ENCODE peak calls at places on chromosomes 4 and X, in seven cellular contexts. One of them, this sample, is unnamed.

GRCh38 chrX:30212172-30212571 is 3.2 kb upstream of the MAGEB2 start:
- DNase-seq in IMR-90: no peak
- DNase-seq in NB4: no peak
- DNase-seq in suprapubic skin: no peak
- DNase-seq in stomach: no peak
- DNase-seq in breast epithelium: no peak
- DNase-seq in right lobe of liver: no peak
- DNase-seq in this sample: no peak

GRCh38 chrX:101220881-101221280 is 1.3 kb downstream of the DRP2 start:
- DNase-seq in IMR-90: no peak
- DNase-seq in NB4: no peak
- DNase-seq in suprapubic skin: no peak
- DNase-seq in stomach: no peak
- DNase-seq in breast epithelium: no peak
- DNase-seq in right lobe of liver: no peak
- DNase-seq in this sample: no peak

GRCh38 chr4:80125252-80126177 is 52.5 kb upstream of the ANTXR2 start:
- DNase-seq in IMR-90: peak; percentile 50
- DNase-seq in NB4: peak; percentile 86
- DNase-seq in suprapubic skin: no peak
- DNase-seq in stomach: no peak
- DNase-seq in breast epithelium: no peak
- DNase-seq in right lobe of liver: no peak
- DNase-seq in this sample: no peak

GRCh38 chr4:116906758-116907157 is 178.6 kb downstream of the TRAM1L1 start:
- DNase-seq in IMR-90: no peak
- DNase-seq in NB4: no peak
- DNase-seq in suprapubic skin: no peak
- DNase-seq in stomach: no peak
- DNase-seq in breast epithelium: no peak
- DNase-seq in right lobe of liver: no peak
- DNase-seq in this sample: no peak

GRCh38 chr4:10160280-10160856 is 43.8 kb upstream of the WDR1 start:
- DNase-seq in IMR-90: peak; percentile 24
- DNase-seq in NB4: peak; percentile 62
- DNase-seq in suprapubic skin: no peak
- DNase-seq in stomach: no peak
- DNase-seq in breast epithelium: no peak
- DNase-seq in right lobe of liver: no peak
- DNase-seq in this sample: no peak

GRCh38 chr4:183610033-183610432 is 49.0 kb downstream of the RWDD4 start:
- DNase-seq in IMR-90: peak; percentile 35
- DNase-seq in NB4: no peak
- DNase-seq in suprapubic skin: no peak
- DNase-seq in stomach: no peak
- DNase-seq in breast epithelium: no peak
- DNase-seq in right lobe of liver: no peak
- DNase-seq in this sample: no peak

GRCh38 chr4:89765966-89766365 is 71.0 kb downstream of the SNCA start:
- DNase-seq in IMR-90: peak; percentile 63
- DNase-seq in NB4: no peak
- DNase-seq in suprapubic skin: no peak
- DNase-seq in stomach: no peak
- DNase-seq in breast epithelium: no peak
- DNase-seq in right lobe of liver: no peak
- DNase-seq in this sample: peak; percentile 40

GRCh38 chr4:244471-244870 is 60.8 kb downstream of the ZNF732 start:
- DNase-seq in IMR-90: no peak
- DNase-seq in NB4: peak; percentile 81
- DNase-seq in suprapubic skin: no peak
- DNase-seq in stomach: peak; percentile 56
- DNase-seq in breast epithelium: no peak
- DNase-seq in right lobe of liver: no peak
- DNase-seq in this sample: peak; percentile 45

GRCh38 chr4:7675612-7676320 is 241.0 kb upstream of the PSAPL1 start:
- DNase-seq in IMR-90: no peak
- DNase-seq in NB4: no peak
- DNase-seq in suprapubic skin: no peak
- DNase-seq in stomach: no peak
- DNase-seq in breast epithelium: no peak
- DNase-seq in right lobe of liver: peak; percentile 14
- DNase-seq in this sample: no peak

GRCh38 chrX:1248381-1249061 is 20.1 kb upstream of the CSF2RA start:
- DNase-seq in IMR-90: no peak
- DNase-seq in NB4: peak; percentile 60
- DNase-seq in suprapubic skin: no peak
- DNase-seq in stomach: no peak
- DNase-seq in breast epithelium: no peak
- DNase-seq in right lobe of liver: no peak
- DNase-seq in this sample: peak; percentile 29
- H3K4me3 ChIP-seq in IMR-90: no peak overlapping the region
- H3K4me3 ChIP-seq in NB4: no peak overlapping the region
- H3K4me3 ChIP-seq in suprapubic skin: peak overlapping the region; percentile 21
- H3K4me3 ChIP-seq in stomach: peak overlapping the region; percentile 21
- H3K4me3 ChIP-seq in breast epithelium: peak overlapping the region; percentile 16
- H3K4me3 ChIP-seq in right lobe of liver: no peak overlapping the region
- H3K4me3 ChIP-seq in this sample: no peak overlapping the region

GRCh38 chrX:36364262-36364661 is 444.7 kb downstream of the CFAP47 start:
- DNase-seq in IMR-90: no peak
- DNase-seq in NB4: no peak
- DNase-seq in suprapubic skin: no peak
- DNase-seq in stomach: no peak
- DNase-seq in breast epithelium: no peak
- DNase-seq in right lobe of liver: no peak
- DNase-seq in this sample: no peak
- TF ChIP-seq POLR2A in IMR-90: no peak
- TF ChIP-seq POLR2A in NB4: no peak
- TF ChIP-seq POLR2A in suprapubic skin: no peak
- TF ChIP-seq POLR2A in stomach: no peak
- TF ChIP-seq POLR2A in breast epithelium: no peak
- TF ChIP-seq POLR2A in right lobe of liver: no peak
- TF ChIP-seq POLR2A in this sample: no peak

DNA sequence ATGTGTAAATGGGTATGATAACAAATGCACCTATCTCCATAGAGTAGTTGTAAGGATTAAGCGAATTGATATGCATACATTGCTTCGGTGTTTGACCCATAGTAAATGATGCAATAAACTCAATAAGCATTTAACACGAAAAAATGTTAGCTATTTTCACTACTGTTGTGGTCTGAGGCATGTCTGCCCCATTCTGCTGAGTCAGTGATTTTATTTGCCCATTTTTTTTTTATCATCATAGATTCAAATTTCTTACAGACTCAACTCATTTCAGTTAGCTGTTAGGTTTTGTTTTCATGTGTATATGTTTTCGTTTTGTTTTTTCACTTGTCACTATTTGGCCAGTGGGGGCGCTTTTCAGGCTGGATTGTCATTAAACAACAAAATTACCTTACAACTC is 27.8 kb upstream of the ARHGEF9 start:
- DNase-seq in IMR-90: no peak
- DNase-seq in NB4: no peak
- DNase-seq in suprapubic skin: no peak
- DNase-seq in stomach: no peak
- DNase-seq in breast epithelium: no peak
- DNase-seq in right lobe of liver: no peak
- DNase-seq in this sample: no peak
- TF ChIP-seq CTCF in IMR-90: no peak
- TF ChIP-seq CTCF in NB4: no peak
- TF ChIP-seq CTCF in suprapubic skin: no peak
- TF ChIP-seq CTCF in stomach: no peak
- TF ChIP-seq CTCF in breast epithelium: no peak
- TF ChIP-seq CTCF in right lobe of liver: no peak
- TF ChIP-seq CTCF in this sample: no peak

DNA sequence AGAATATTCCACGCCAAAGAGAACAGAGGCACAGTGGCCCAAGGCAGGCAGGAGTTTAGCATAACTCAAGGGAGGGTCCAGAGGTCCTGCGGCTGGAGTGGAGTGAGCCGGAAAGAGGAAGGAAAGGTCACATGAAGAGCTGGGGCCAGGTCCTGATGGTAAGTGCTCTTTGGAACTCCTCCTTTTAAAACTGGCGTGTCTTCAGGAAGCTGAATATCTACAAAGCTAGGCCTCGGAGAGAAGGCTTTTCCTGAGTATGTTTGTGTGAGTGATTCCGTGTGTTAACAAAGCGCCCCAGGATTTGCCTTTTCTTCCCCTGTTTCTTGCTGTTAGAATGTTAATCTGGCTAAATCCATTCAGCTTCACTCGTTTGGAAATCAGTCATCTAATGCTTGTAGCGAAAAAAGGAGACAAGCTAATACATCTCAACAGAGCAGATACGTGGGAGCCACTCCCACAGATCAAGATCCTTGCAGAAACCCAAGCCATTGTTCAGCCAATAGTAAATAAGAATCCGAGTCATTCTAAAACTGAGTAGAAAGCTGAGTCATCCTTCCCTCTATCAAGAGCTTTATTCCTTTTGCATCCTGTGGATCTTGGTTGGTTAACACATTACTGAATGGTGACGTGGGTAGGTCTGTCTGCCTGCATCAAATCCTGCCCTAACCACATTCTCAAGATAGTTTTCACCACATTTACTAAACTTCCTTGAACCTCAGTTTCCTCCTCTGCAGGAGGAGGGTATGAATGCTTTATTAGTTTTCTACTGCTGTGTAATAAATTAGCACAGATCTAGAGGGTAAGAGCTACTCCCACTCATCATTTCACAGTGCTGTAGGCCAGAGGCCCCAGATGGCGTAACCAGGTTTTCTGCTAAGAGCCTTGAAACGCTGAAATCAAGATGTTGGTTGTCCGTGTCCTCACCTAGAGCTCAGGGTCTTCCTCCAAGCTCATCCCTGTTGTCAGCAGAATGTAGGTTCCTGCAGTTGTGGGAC is 43.2 kb upstream of the RBM47 start:
- DNase-seq in IMR-90: peak; percentile 99
- DNase-seq in NB4: peak; percentile 99
- DNase-seq in suprapubic skin: no peak
- DNase-seq in stomach: no peak
- DNase-seq in breast epithelium: no peak
- DNase-seq in right lobe of liver: peak; percentile 34
- DNase-seq in this sample: no peak
- H3K4me3 ChIP-seq in IMR-90: no peak overlapping the region
- H3K4me3 ChIP-seq in NB4: peak overlapping the region; percentile 16
- H3K4me3 ChIP-seq in suprapubic skin: no peak overlapping the region
- H3K4me3 ChIP-seq in stomach: no peak overlapping the region
- H3K4me3 ChIP-seq in breast epithelium: no peak overlapping the region
- H3K4me3 ChIP-seq in right lobe of liver: no peak overlapping the region
- H3K4me3 ChIP-seq in this sample: no peak overlapping the region

DNA sequence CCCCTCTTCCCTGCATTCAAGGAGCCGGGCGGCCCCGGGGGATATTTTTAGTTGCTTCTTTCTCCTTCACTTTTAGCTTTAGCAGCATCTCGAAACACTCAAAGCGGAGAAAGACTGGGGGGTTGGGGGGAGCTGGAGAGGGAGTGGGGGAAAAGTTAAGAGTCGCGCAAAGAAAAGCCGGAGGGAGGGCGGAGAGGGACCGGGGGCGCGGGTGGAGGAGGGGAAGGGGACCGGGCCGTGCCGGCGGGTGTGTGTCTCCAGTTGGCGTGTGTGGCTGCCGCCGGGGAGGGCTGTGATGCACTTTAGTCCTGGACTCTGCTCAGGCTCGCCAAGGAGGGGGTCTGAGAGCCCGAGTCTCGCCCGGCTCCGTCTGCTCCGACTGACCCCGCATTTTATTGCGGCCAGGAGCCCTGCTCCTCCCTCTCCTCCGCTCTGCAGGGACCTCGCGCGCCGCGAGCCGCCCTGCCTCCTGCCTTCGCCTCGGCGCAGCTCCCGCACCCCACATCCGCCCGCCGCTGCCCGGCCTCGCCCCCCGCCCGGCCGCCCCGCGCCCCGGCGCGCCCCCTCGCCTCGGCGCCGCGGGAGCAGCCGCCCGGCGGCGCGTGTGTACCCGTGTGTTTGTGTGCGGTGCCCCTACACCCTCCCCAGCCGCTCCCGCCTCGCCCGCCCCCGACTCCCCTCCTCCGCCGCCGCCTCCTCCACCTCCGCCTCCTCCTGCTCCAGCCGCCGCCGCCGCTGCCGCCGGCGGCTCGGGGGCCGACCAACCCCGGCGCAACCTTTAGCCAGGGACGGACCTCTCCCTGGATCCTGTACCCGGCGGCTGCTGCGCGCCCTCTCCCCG is 1.4 kb downstream of the ZNF827 start:
- DNase-seq in IMR-90: peak; percentile 57
- DNase-seq in NB4: peak; percentile 20
- DNase-seq in suprapubic skin: peak; percentile 79
- DNase-seq in stomach: peak; percentile 62
- DNase-seq in breast epithelium: peak; percentile 67
- DNase-seq in right lobe of liver: peak; percentile 59
- DNase-seq in this sample: peak; percentile 76
- TF ChIP-seq POLR2A in IMR-90: peak; percentile 40
- TF ChIP-seq POLR2A in NB4: no peak
- TF ChIP-seq POLR2A in suprapubic skin: no peak
- TF ChIP-seq POLR2A in stomach: no peak
- TF ChIP-seq POLR2A in breast epithelium: no peak
- TF ChIP-seq POLR2A in right lobe of liver: no peak
- TF ChIP-seq POLR2A in this sample: peak; percentile 68

This sample was measured in thyroid gland.